ENCODE peak calls at places on chromosomes 3 and 15, in ten cellular contexts. T is sigmoid colon; J is CD8-positive, alpha-beta T cell; W is MM.1S; C is ovary; N is A549; Q is fibroblast of lung; O is HCT116; D is AG04450; R is CD4-positive, alpha-beta T cell. M is an unnamed sample. For H3K9me3, the result is how much of the 10 kb centered on the place peaks cover.

GRCh38 chr3:159169828-159170227 is 368.0 kb downstream of the MFSD1 start:
- DNase-seq in W (peak), J (no peak), Q (peak), T (no peak), R (no peak), N (peak), D (peak), C (no peak), O (no peak), M (no peak)

GRCh38 chr3:168071535-168071934 is 24.2 kb downstream of the GOLIM4 start:
- DNase-seq in W (no peak), R (no peak), D (peak), T (no peak), O (peak), J (no peak), C (no peak), N (peak), Q (peak), M (no peak)

GRCh38 chr3:163071684-163072083 is 1575.1 kb downstream of the OTOL1 start:
- DNase-seq in C (no peak), T (no peak), J (no peak), N (no peak), Q (peak), D (no peak), R (no peak), O (no peak), W (no peak), M (no peak)

GRCh38 chr15:101445562-101446526 is 43.7 kb downstream of the PCSK6 start:
- DNase-seq in N (no peak), Q (peak), R (no peak), O (no peak), C (no peak), T (peak), J (no peak), D (no peak), W (no peak), M (peak)

GRCh38 chr15:60074181-60074885 is 70.2 kb downstream of the FOXB1 start:
- DNase-seq in C (no peak), J (no peak), D (no peak), O (no peak), N (no peak), Q (peak), R (no peak), T (no peak), W (no peak), M (no peak)

GRCh38 chr15:88701561-88702095 is 62.8 kb downstream of the ISG20 start:
- DNase-seq in C (no peak), T (no peak), J (peak), N (peak), R (peak), D (no peak), W (peak), Q (no peak), O (peak), M (no peak)

GRCh38 chr3:108806316-108806715 is 16.3 kb upstream of the TRAT1 start:
- DNase-seq in T (no peak), W (peak), J (no peak), C (no peak), D (no peak), N (no peak), R (peak), Q (no peak), O (no peak), M (no peak)

GRCh38 chr3:123652346-123652984 is 67.6 kb upstream of the HACD2 start:
- DNase-seq in O (peak), W (peak), D (no peak), N (peak), R (no peak), J (no peak), Q (peak), C (peak), T (peak), M (peak)

GRCh38 chr3:159637895-159638542 is 350.6 kb upstream of the IL12A start:
- DNase-seq in R (no peak), N (no peak), J (no peak), C (no peak), W (no peak), T (no peak), Q (peak), D (peak), O (peak), M (no peak)

GRCh38 chr3:190864002-190864401 is 1.5 kb upstream of the GMNC start:
- DNase-seq in N (no peak), O (no peak), W (no peak), J (no peak), C (no peak), T (no peak), R (no peak), D (no peak), Q (no peak), M (no peak)

GRCh38 chr3:59052803-59053411 is 3.1 kb upstream of the CFAP20DC start:
- DNase-seq in N (no peak), W (peak), J (no peak), O (peak), R (no peak), T (no peak), C (no peak), Q (peak), D (peak), M (no peak)

GRCh38 chr15:62533687-62534086 is 368.6 kb upstream of the C2CD4B start:
- DNase-seq in N (no peak), T (no peak), D (no peak), J (no peak), C (no peak), R (no peak), Q (no peak), W (no peak), O (no peak), M (no peak)

GRCh38 chr3:61524933-61525332 is 36.4 kb upstream of the PTPRG start:
- DNase-seq in R (no peak), C (no peak), T (no peak), W (no peak), J (no peak), N (no peak), O (no peak), Q (no peak), D (no peak), M (peak)

GRCh38 chr3:37641556-37641955 is 220.1 kb upstream of the CTDSPL start:
- DNase-seq in W (no peak), N (no peak), R (no peak), O (no peak), Q (no peak), J (no peak), T (no peak), D (no peak), C (no peak), M (no peak)

GRCh38 chr3:152574461-152575079 is 260.4 kb upstream of the P2RY1 start:
- DNase-seq in N (peak), Q (peak), T (no peak), O (peak), W (peak), R (no peak), D (no peak), J (peak), C (peak), M (peak)

GRCh38 chr3:189766416-189766815 is 135.2 kb downstream of the TP63 start:
- DNase-seq in J (no peak), O (no peak), R (no peak), Q (no peak), D (no peak), N (no peak), W (no peak), C (no peak), T (no peak), M (no peak)

GRCh38 chr15:87827126-87827525 is 429.4 kb downstream of the NTRK3 start:
- DNase-seq in N (no peak), W (no peak), J (no peak), C (no peak), Q (peak), T (no peak), R (no peak), D (peak), O (no peak), M (no peak)

GRCh38 chr3:57980416-57980815 is 27.8 kb upstream of the FLNB start:
- DNase-seq in N (no peak), W (no peak), Q (no peak), C (no peak), R (no peak), T (no peak), O (no peak), J (no peak), D (no peak), M (no peak)

DNA sequence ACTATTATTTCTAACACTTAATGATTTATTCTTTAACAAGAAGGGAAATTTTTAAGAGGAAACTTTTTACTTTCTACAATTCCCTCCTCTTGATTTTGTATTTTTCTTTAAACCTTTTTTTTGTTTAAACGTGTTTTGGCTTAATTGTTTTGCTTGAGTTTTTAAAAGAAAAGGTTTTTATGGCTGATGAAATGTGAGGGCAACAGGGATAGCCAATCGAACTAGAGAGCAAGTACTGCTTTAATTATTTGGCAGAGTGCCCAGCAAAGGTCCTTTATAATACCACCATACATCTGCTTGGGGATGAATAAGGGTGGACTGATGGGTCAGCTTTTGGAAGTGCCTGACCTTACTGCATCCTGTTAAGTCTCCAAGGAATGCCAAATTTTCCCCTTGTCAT is 19.6 kb upstream of the MTHFS start:
- DNase-seq in N (no peak), Q (no peak), W (no peak), O (no peak), T (no peak), D (no peak), R (no peak), C (no peak), J (no peak), M (no peak)
- H3K9me3 ChIP-seq in N (half or more), Q (under half), W (under half), O (under half), T (under half), D (under half), R (half or more), C (under half), J (under half), M (under half)

DNA sequence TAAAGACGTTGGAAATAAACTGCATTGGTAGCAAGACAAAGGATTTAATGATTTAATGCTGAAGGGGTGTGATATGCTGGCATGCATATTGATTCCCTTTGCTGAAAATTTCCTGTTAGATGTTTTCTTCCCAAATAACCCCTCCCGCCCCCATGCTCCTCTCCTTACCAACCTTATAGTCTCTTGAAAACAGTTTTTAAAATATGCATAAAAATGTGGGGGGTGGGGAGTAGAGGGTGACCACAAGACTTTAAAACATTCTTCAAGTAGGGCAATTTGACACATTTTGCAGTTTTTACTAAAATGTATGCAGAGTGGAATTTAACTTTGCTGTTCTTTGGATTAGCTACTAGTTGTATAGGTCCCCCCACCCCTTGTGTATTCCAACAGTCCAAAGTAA is 887 bp downstream of the RARB start:
- DNase-seq in R (no peak), W (no peak), D (no peak), J (no peak), O (no peak), N (no peak), C (no peak), T (no peak), Q (peak), M (no peak)
- H3K27ac ChIP-seq in R (no peak), W (no peak), D (no peak), J (no peak), O (no peak), N (peak), C (peak), T (peak), Q (peak), M (peak)

GRCh38 chr15:89770041-89770440 is 6.1 kb upstream of the MESP2 start:
- DNase-seq in C (no peak), N (no peak), R (no peak), O (no peak), J (no peak), T (no peak), D (no peak), W (no peak), Q (peak), M (no peak)

GRCh38 chr15:89775815-89776214 is 317 bp upstream of the MESP2 start:
- DNase-seq in Q (no peak), T (no peak), N (no peak), R (no peak), J (no peak), O (no peak), W (no peak), D (no peak), C (no peak), M (no peak)

GRCh38 chr15:89774492-89774891 is 1.6 kb upstream of the MESP2 start:
- DNase-seq in D (no peak), C (no peak), N (no peak), W (no peak), R (no peak), O (no peak), T (no peak), Q (no peak), J (no peak), M (no peak)

GRCh38 chr15:89776274-89777072 is at the start of gene MESP2:
- DNase-seq in T (peak), C (peak), J (peak), D (no peak), R (peak), O (peak), N (peak), Q (peak), W (peak), M (peak)

GRCh38 chr15:89772933-89773583 is 3.1 kb upstream of the MESP2 start:
- DNase-seq in J (no peak), C (no peak), O (peak), D (no peak), T (no peak), Q (peak), R (no peak), N (peak), W (peak), M (no peak)
- TF ChIP-seq CTCF in J (no peak), C (no peak), O (peak), D (peak), T (no peak), Q (peak), R (no peak), N (no peak), W (peak), M (no peak)

GRCh38 chr3:133753779-133754164 is 7.6 kb downstream of the TF start:
- DNase-seq in R (no peak), Q (no peak), N (no peak), O (no peak), T (no peak), W (no peak), C (no peak), J (no peak), D (no peak), M (no peak)
- H3K9me3 ChIP-seq in R (under half), Q (under half), N (under half), O (under half), T (under half), W (under half), C (under half), J (under half), D (under half), M (under half)

M was measured in heart right ventricle.